ENCODE peak calls at places on chromosome 11, in six cellular contexts. S, G, Y, J, Q and F are unnamed samples.

GRCh38 chr11:6345356-6345755 is 25.1 kb upstream of the CAVIN3 start:
- DNase-seq in S (no peak), G (no peak), Y (no peak), J (no peak), Q (no peak), F (no peak)

GRCh38 chr11:113932788-113933187 is 28.2 kb downstream of the HTR3B start:
- DNase-seq in S (no peak), G (no peak), Y (no peak), J (no peak), Q (peak; percentile 64), F (no peak)

GRCh38 chr11:65446446-65447277 is 24.1 kb downstream of the NEAT1 start:
- DNase-seq in S (no peak), G (no peak), Y (no peak), J (no peak), Q (no peak), F (no peak)

GRCh38 chr11:45859661-45860140 is 12.4 kb downstream of the CRY2 start:
- DNase-seq in S (no peak), G (no peak), Y (no peak), J (no peak), Q (peak; percentile 41), F (peak; percentile 72)

GRCh38 chr11:72015511-72016061 is 16.9 kb downstream of the IL18BP start:
- DNase-seq in S (peak; percentile 43), G (no peak), Y (no peak), J (no peak), Q (peak; percentile 50), F (no peak)

GRCh38 chr11:11279956-11280689 is 72.9 kb downstream of the CSNK2A3 start:
- DNase-seq in S (no peak), G (no peak), Y (no peak), J (peak; percentile 48), Q (peak; percentile 26), F (no peak)

GRCh38 chr11:36009469-36009868 is 65.6 kb downstream of the LDLRAD3 start:
- DNase-seq in S (no peak), G (no peak), Y (peak; percentile 46), J (no peak), Q (no peak), F (no peak)

GRCh38 chr11:124681421-124681820 is 7.7 kb downstream of the SPA17 start:
- DNase-seq in S (no peak), G (no peak), Y (no peak), J (no peak), Q (no peak), F (no peak)

GRCh38 chr11:34302046-34302921 is 55.5 kb downstream of the ABTB2 start:
- DNase-seq in S (no peak), G (no peak), Y (peak; percentile 12), J (no peak), Q (no peak), F (no peak)

GRCh38 chr11:72700026-72700610 is 25.9 kb upstream of the PDE2A start:
- DNase-seq in S (no peak), G (no peak), Y (peak; percentile 35), J (no peak), Q (no peak), F (no peak)

GRCh38 chr11:65663634-65664200 is 1.0 kb upstream of the RELA start:
- DNase-seq in S (no peak), G (peak; percentile 34), Y (peak; percentile 49), J (no peak), Q (peak; percentile 60), F (no peak)

GRCh38 chr11:16942342-16942741 is 71.9 kb downstream of the PLEKHA7 start:
- DNase-seq in S (no peak), G (no peak), Y (no peak), J (no peak), Q (no peak), F (no peak)

GRCh38 chr11:47056261-47056915 is 119.8 kb downstream of the CSTPP1 start:
- DNase-seq in S (peak; percentile 9), G (no peak), Y (no peak), J (no peak), Q (no peak), F (no peak)

GRCh38 chr11:122100222-122101080 is 15.6 kb downstream of the BLID start:
- DNase-seq in S (no peak), G (no peak), Y (no peak), J (no peak), Q (peak; percentile 74), F (no peak)

GRCh38 chr11:109421981-109422590 is at the start of gene C11orf87:
- DNase-seq in S (no peak), G (no peak), Y (no peak), J (peak; percentile 20), Q (peak; percentile 77), F (no peak)

GRCh38 chr11:19526119-19526518 is 186.5 kb upstream of the NAV2 start:
- DNase-seq in S (no peak), G (no peak), Y (no peak), J (no peak), Q (no peak), F (no peak)

GRCh38 chr11:79973701-79974626 is 533.1 kb upstream of the TENM4 start:
- DNase-seq in S (no peak), G (no peak), Y (no peak), J (no peak), Q (peak; percentile 66), F (no peak)

GRCh38 chr11:16924826-16925494 is 89.3 kb downstream of the PLEKHA7 start:
- DNase-seq in S (peak; percentile 95), G (no peak), Y (no peak), J (no peak), Q (peak; percentile 86), F (no peak)

GRCh38 chr11:30468881-30469280 is 117.3 kb downstream of the MPPED2 start:
- DNase-seq in S (no peak), G (no peak), Y (no peak), J (no peak), Q (no peak), F (no peak)

GRCh38 chr11:133966924-133967598 is 10.3 kb upstream of the IGSF9B start:
- DNase-seq in S (no peak), G (peak; percentile 63), Y (no peak), J (no peak), Q (peak; percentile 83), F (no peak)

GRCh38 chr11:43832536-43832935 is 48.1 kb upstream of the ALKBH3 start:
- DNase-seq in S (no peak), G (no peak), Y (no peak), J (no peak), Q (no peak), F (no peak)